ENCODE peak calls at places on chromosomes 2 and 18, in six cellular contexts. B is pancreas, P is AG04450, V is H9, K is sigmoid colon, F is A549. X is an unnamed sample. For H3K9me3, the result is how much of the 10 kb centered on the place peaks cover.

GRCh38 chr18:75884728-75885127 is 457.2 kb upstream of the SMIM21 start:
- DNase-seq in B (no peak), K (no peak), P (no peak), V (peak), F (no peak), X (peak)

GRCh38 chr2:203809991-203810510 is 57.5 kb upstream of the CTLA4 start:
- DNase-seq in B (no peak), P (no peak), V (no peak), F (no peak), K (no peak), X (no peak)

GRCh38 chr18:29225351-29225750 is 1048.4 kb upstream of the CDH2 start:
- DNase-seq in P (no peak), B (no peak), V (no peak), F (no peak), K (no peak), X (no peak)

GRCh38 chr2:241660593-241661213 is 23.2 kb downstream of the ATG4B start:
- DNase-seq in B (no peak), K (no peak), F (no peak), P (no peak), V (no peak), X (no peak)

GRCh38 chr2:73987109-73987947 is 2.6 kb downstream of the TET3 start:
- DNase-seq in P (no peak), V (no peak), K (no peak), B (peak), F (no peak), X (no peak)

GRCh38 chr2:96329416-96329815 is 4.3 kb downstream of the ITPRIPL1 start:
- DNase-seq in B (no peak), K (no peak), F (no peak), V (no peak), P (no peak), X (no peak)

GRCh38 chr2:69322631-69323030 is 64.4 kb downstream of the GFPT1 start:
- DNase-seq in B (no peak), P (no peak), V (no peak), F (no peak), K (no peak), X (no peak)

GRCh38 chr2:178223806-178224205 is 29.5 kb downstream of the OSBPL6 start:
- DNase-seq in B (no peak), P (no peak), K (no peak), V (no peak), F (no peak), X (no peak)

GRCh38 chr2:23484163-23484740 is 99.3 kb downstream of the KLHL29 start:
- DNase-seq in K (no peak), B (peak), F (no peak), P (no peak), V (no peak), X (no peak)
- H3K9me3 ChIP-seq in K (under half), B (under half), F (under half), P (under half), V (under half), X (under half)

GRCh38 chr2:36951574-36951973 is 14.8 kb downstream of the STRN start:
- DNase-seq in B (no peak), V (no peak), K (no peak), P (no peak), F (no peak), X (peak)
- H3K27ac ChIP-seq in B (peak), V (no peak), K (no peak), P (no peak), F (no peak), X (no peak)

GRCh38 chr2:45841752-45842407 is 190.4 kb downstream of the PRKCE start:
- DNase-seq in B (no peak), F (no peak), V (no peak), P (no peak), K (no peak), X (no peak)

GRCh38 chr2:45843136-45843535 is 191.7 kb downstream of the PRKCE start:
- DNase-seq in P (no peak), V (no peak), K (no peak), F (no peak), B (no peak), X (no peak)

GRCh38 chr2:45837812-45838341 is 186.4 kb downstream of the PRKCE start:
- DNase-seq in F (no peak), V (no peak), P (no peak), B (no peak), K (no peak), X (no peak)

GRCh38 chr2:45839388-45840251 is 188.1 kb downstream of the PRKCE start:
- DNase-seq in B (no peak), P (no peak), F (no peak), K (no peak), V (no peak), X (no peak)

GRCh38 chr2:45840481-45840880 is 189.0 kb downstream of the PRKCE start:
- DNase-seq in K (no peak), V (no peak), F (no peak), B (no peak), P (no peak), X (no peak)
- TF ChIP-seq CTCF in K (no peak), V (no peak), F (no peak), B (no peak), P (no peak), X (no peak)

DNA sequence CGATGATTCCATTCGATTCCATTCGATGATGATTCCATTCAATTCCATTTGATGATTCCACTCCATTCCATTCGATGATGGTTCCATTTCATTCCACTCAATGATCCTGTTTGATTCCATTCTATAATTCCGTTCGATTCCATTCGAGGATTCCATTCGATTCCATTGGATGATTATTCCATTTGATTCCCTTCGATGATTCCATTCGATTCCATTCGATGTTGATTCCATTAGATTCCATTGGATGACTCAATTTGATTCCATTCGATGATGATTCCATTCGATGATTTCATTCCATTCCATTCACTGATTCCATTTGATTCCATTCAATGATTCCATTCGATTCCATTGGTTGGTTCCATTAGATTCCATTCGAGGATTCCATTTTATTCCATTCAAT is 1084.4 kb downstream of the RPIA start:
- DNase-seq in F (no peak), V (no peak), P (no peak), B (no peak), K (no peak), X (no peak)
- H3K9me3 ChIP-seq in F (under half), V (half or more), P (under half), B (under half), K (under half), X (half or more)